ENCODE peak calls at places on chromosomes 13 and 19, in seven cellular contexts. One of them, this sample, is unnamed.

GRCh38 chr19:35039881-35040456 is 1.6 kb upstream of the HPN start:
- ATAC-seq in sciatic nerve: no peak
- ATAC-seq in RWPE2: no peak
- ATAC-seq in left ventricle myocardium superior: no peak
- ATAC-seq in lower lobe of right lung: no peak
- ATAC-seq in IMR-90: no peak
- ATAC-seq in body of pancreas: no peak
- ATAC-seq in this sample: peak

GRCh38 chr19:14410054-14410774 is 8.9 kb downstream of the DDX39A start:
- ATAC-seq in body of pancreas: no peak
- ATAC-seq in IMR-90: no peak
- ATAC-seq in left ventricle myocardium superior: no peak
- ATAC-seq in lower lobe of right lung: no peak
- ATAC-seq in sciatic nerve: no peak
- ATAC-seq in RWPE2: no peak
- ATAC-seq in this sample: peak

GRCh38 chr19:947707-948533 is 22.1 kb downstream of the ARID3A start:
- ATAC-seq in sciatic nerve: peak
- ATAC-seq in lower lobe of right lung: peak
- ATAC-seq in IMR-90: no peak
- ATAC-seq in RWPE2: no peak
- ATAC-seq in body of pancreas: no peak
- ATAC-seq in left ventricle myocardium superior: peak
- ATAC-seq in this sample: peak

GRCh38 chr13:37640499-37640898 is 41.9 kb upstream of the POSTN start:
- ATAC-seq in RWPE2: peak
- ATAC-seq in lower lobe of right lung: no peak
- ATAC-seq in body of pancreas: no peak
- ATAC-seq in left ventricle myocardium superior: no peak
- ATAC-seq in sciatic nerve: no peak
- ATAC-seq in IMR-90: peak
- ATAC-seq in this sample: no peak

GRCh38 chr19:51460164-51460992 is 2.1 kb upstream of the SIGLEC8 start:
- ATAC-seq in RWPE2: no peak
- ATAC-seq in IMR-90: peak
- ATAC-seq in sciatic nerve: no peak
- ATAC-seq in left ventricle myocardium superior: no peak
- ATAC-seq in lower lobe of right lung: peak
- ATAC-seq in body of pancreas: no peak
- ATAC-seq in this sample: no peak

GRCh38 chr19:52658595-52658994 is 20.4 kb upstream of the ZNF83 start:
- ATAC-seq in body of pancreas: no peak
- ATAC-seq in IMR-90: no peak
- ATAC-seq in lower lobe of right lung: no peak
- ATAC-seq in left ventricle myocardium superior: no peak
- ATAC-seq in sciatic nerve: no peak
- ATAC-seq in RWPE2: no peak
- ATAC-seq in this sample: no peak

GRCh38 chr13:23865065-23865464 is 24.1 kb downstream of the MIPEP start:
- ATAC-seq in sciatic nerve: no peak
- ATAC-seq in lower lobe of right lung: no peak
- ATAC-seq in left ventricle myocardium superior: no peak
- ATAC-seq in body of pancreas: no peak
- ATAC-seq in RWPE2: no peak
- ATAC-seq in IMR-90: no peak
- ATAC-seq in this sample: no peak

GRCh38 chr13:79810671-79811070 is 329.7 kb downstream of the NDFIP2 start:
- ATAC-seq in left ventricle myocardium superior: no peak
- ATAC-seq in sciatic nerve: no peak
- ATAC-seq in body of pancreas: no peak
- ATAC-seq in lower lobe of right lung: peak
- ATAC-seq in RWPE2: peak
- ATAC-seq in IMR-90: peak
- ATAC-seq in this sample: no peak

GRCh38 chr13:52779028-52779612 is 39.5 kb upstream of the CNMD start:
- ATAC-seq in RWPE2: no peak
- ATAC-seq in lower lobe of right lung: no peak
- ATAC-seq in sciatic nerve: no peak
- ATAC-seq in body of pancreas: no peak
- ATAC-seq in IMR-90: no peak
- ATAC-seq in left ventricle myocardium superior: no peak
- ATAC-seq in this sample: no peak

GRCh38 chr19:54218960-54219661 is 3.7 kb downstream of the LILRB3 start:
- ATAC-seq in RWPE2: no peak
- ATAC-seq in lower lobe of right lung: no peak
- ATAC-seq in sciatic nerve: no peak
- ATAC-seq in IMR-90: no peak
- ATAC-seq in left ventricle myocardium superior: no peak
- ATAC-seq in body of pancreas: no peak
- ATAC-seq in this sample: no peak

GRCh38 chr19:32131037-32131436 is 214.4 kb upstream of the ZNF507 start:
- ATAC-seq in lower lobe of right lung: no peak
- ATAC-seq in body of pancreas: no peak
- ATAC-seq in left ventricle myocardium superior: no peak
- ATAC-seq in RWPE2: no peak
- ATAC-seq in IMR-90: no peak
- ATAC-seq in sciatic nerve: peak
- ATAC-seq in this sample: no peak

GRCh38 chr19:10769533-10770491 is 51.9 kb downstream of the DNM2 start:
- ATAC-seq in lower lobe of right lung: peak
- ATAC-seq in sciatic nerve: peak
- ATAC-seq in IMR-90: peak
- ATAC-seq in RWPE2: peak
- ATAC-seq in body of pancreas: peak
- ATAC-seq in left ventricle myocardium superior: peak
- ATAC-seq in this sample: no peak

This sample was measured in activated T-helper 17 cell treated with anti-CD3 and anti-CD28 coated beads, Interleukin-2, amount 50 U/mL, for 72 hours.